ENCODE peak calls at places on chromosome 11, in five cellular contexts. A is mucosa of gallbladder; T is cardiac fibroblast; D is GDM1; S is activated naive CD4-positive, alpha-beta T cell treated with anti-CD3 and anti-CD28 coated beads, Interleukin-2, amount 50 U/mL, for 72 hours. O is an unnamed sample.

GRCh38 chr11:46250071-46251052 is 27.1 kb upstream of the CREB3L1 start:
- DNase-seq in A (no peak), T (no peak), D (no peak), S (no peak), O (peak)

GRCh38 chr11:4095509-4096230 is 1.1 kb downstream of the RRM1 start:
- DNase-seq in A (no peak), T (peak), D (no peak), S (no peak), O (peak)

GRCh38 chr11:108346451-108346850 is 120.9 kb downstream of the C11orf65 start:
- DNase-seq in A (no peak), T (no peak), D (no peak), S (no peak), O (no peak)

GRCh38 chr11:95255523-95256165 is 24.6 kb upstream of the SESN3 start:
- DNase-seq in A (no peak), T (no peak), D (no peak), S (no peak), O (no peak)

GRCh38 chr11:34825315-34825669 is 90.9 kb downstream of the APIP start:
- DNase-seq in A (no peak), T (no peak), D (no peak), S (no peak), O (no peak)

GRCh38 chr11:11584446-11584810 is 37.4 kb downstream of the GALNT18 start:
- DNase-seq in A (no peak), T (peak), D (no peak), S (no peak), O (peak)

GRCh38 chr11:115974703-115975102 is 470.5 kb upstream of the CADM1 start:
- DNase-seq in A (no peak), T (no peak), D (no peak), S (no peak), O (no peak)

GRCh38 chr11:64787526-64788320 is 9.4 kb upstream of the SF1 start:
- DNase-seq in A (peak), T (peak), D (no peak), S (peak), O (peak)

GRCh38 chr11:22875869-22876473 is 15.7 kb upstream of the CCDC179 start:
- DNase-seq in A (peak), T (peak), D (peak), S (peak), O (peak)

GRCh38 chr11:12160680-12161079 is 50.3 kb downstream of the MICAL2 start:
- DNase-seq in A (no peak), T (no peak), D (no peak), S (no peak), O (no peak)

GRCh38 chr11:80595011-80595410 is 1154.2 kb upstream of the TENM4 start:
- DNase-seq in A (peak), T (peak), D (no peak), S (no peak), O (no peak)

GRCh38 chr11:75307058-75307457 is 44.4 kb downstream of the ARRB1 start:
- DNase-seq in A (no peak), T (no peak), D (no peak), S (no peak), O (no peak)

GRCh38 chr11:107799245-107799859 is 59.2 kb downstream of the SLC35F2 start:
- DNase-seq in A (peak), T (peak), D (peak), S (peak), O (peak)

GRCh38 chr11:72573380-72573949 is 100.8 kb downstream of the PDE2A start:
- DNase-seq in A (no peak), T (peak), D (no peak), S (peak), O (peak)

GRCh38 chr11:129489254-129489653 is 113.6 kb downstream of the BARX2 start:
- DNase-seq in A (no peak), T (no peak), D (no peak), S (no peak), O (peak)

GRCh38 chr11:134858783-134859480 is 446.9 kb upstream of the B3GAT1 start:
- DNase-seq in A (no peak), T (no peak), D (no peak), S (no peak), O (no peak)

GRCh38 chr11:818396-819128 is at the start of gene PNPLA2:
- DNase-seq in A (no peak), T (peak), D (no peak), S (no peak), O (no peak)

GRCh38 chr11:73290536-73290935 is 17.5 kb upstream of the ARHGEF17 start:
- DNase-seq in A (no peak), T (no peak), D (no peak), S (no peak), O (no peak)

GRCh38 chr11:122852071-122852831 is 14.0 kb downstream of the CRTAM start:
- DNase-seq in A (no peak), T (no peak), D (no peak), S (no peak), O (no peak)

GRCh38 chr11:35404397-35404775 is 15.0 kb downstream of the SLC1A2 start:
- DNase-seq in A (peak), T (peak), D (no peak), S (no peak), O (no peak)

GRCh38 chr11:15565846-15566245 is 451.1 kb downstream of the INSC start:
- DNase-seq in A (peak), T (no peak), D (no peak), S (no peak), O (no peak)

GRCh38 chr11:102560555-102561011 is 30.0 kb upstream of the MMP7 start:
- DNase-seq in A (no peak), T (peak), D (peak), S (no peak), O (peak)

GRCh38 chr11:22343411-22344032 is 5.3 kb downstream of the SLC17A6 start:
- DNase-seq in A (no peak), T (no peak), D (no peak), S (no peak), O (no peak)

GRCh38 chr11:130426223-130427048 is 2.0 kb downstream of the ADAMTS8 start:
- DNase-seq in A (no peak), T (no peak), D (no peak), S (no peak), O (no peak)

GRCh38 chr11:122897606-122898210 is 15.1 kb downstream of the JHY start:
- DNase-seq in A (no peak), T (peak), D (no peak), S (no peak), O (no peak)

GRCh38 chr11:15336016-15336415 is 221.3 kb downstream of the INSC start:
- DNase-seq in A (no peak), T (no peak), D (no peak), S (no peak), O (no peak)

GRCh38 chr11:17595526-17596309 is 48.7 kb downstream of the OTOG start:
- DNase-seq in A (no peak), T (no peak), D (no peak), S (no peak), O (no peak)

GRCh38 chr11:34332524-34332923 is 25.3 kb downstream of the ABTB2 start:
- DNase-seq in A (no peak), T (no peak), D (peak), S (no peak), O (no peak)

GRCh38 chr11:57979532-57980079 is 44.1 kb upstream of the OR9Q1 start:
- DNase-seq in A (no peak), T (no peak), D (no peak), S (no peak), O (no peak)

GRCh38 chr11:60953781-60954180 is 1.8 kb upstream of the SLC15A3 start:
- DNase-seq in A (no peak), T (no peak), D (no peak), S (no peak), O (no peak)

GRCh38 chr11:128956401-128957203 is 13.9 kb upstream of the TP53AIP1 start:
- DNase-seq in A (peak), T (peak), D (peak), S (peak), O (peak)

GRCh38 chr11:58024601-58025091 is 965 bp downstream of the OR9Q1 start:
- DNase-seq in A (peak), T (peak), D (no peak), S (no peak), O (no peak)

O was measured in SW480.